ENCODE peak calls at places on chromosomes 5 and 9, in eight cellular contexts. C is mammary epithelial cell, W is psoas muscle, D is PC-3, R is HCT116, L is lung, X is thoracic aorta, J is left ventricle myocardium inferior. K is an unnamed sample.

GRCh38 chr5:164119806-164120440 is 614.5 kb downstream of the MAT2B start:
- DNase-seq in D (no peak), L (no peak), R (no peak), J (no peak), W (no peak), C (peak; percentile 55), X (no peak), K (no peak)

GRCh38 chr5:127634007-127634406 is 14.9 kb upstream of the CTXN3 start:
- DNase-seq in W (no peak), R (no peak), C (no peak), L (no peak), D (no peak), X (no peak), J (no peak), K (no peak)

GRCh38 chr5:174910245-174910737 is 185.9 kb downstream of the MSX2 start:
- DNase-seq in L (peak; percentile 59), R (peak; percentile 49), W (peak; percentile 71), C (peak; percentile 17), J (peak; percentile 61), D (peak; percentile 65), X (no peak), K (peak; percentile 33)

GRCh38 chr9:97555164-97555563 is 53.7 kb downstream of the TMOD1 start:
- DNase-seq in J (peak; percentile 71), L (no peak), D (no peak), X (peak; percentile 53), C (no peak), W (peak; percentile 80), R (no peak), K (peak; percentile 92)

GRCh38 chr5:156762656-156763055 is 87.4 kb upstream of the PPP1R2B start:
- DNase-seq in C (no peak), W (no peak), L (no peak), X (no peak), J (no peak), D (no peak), R (no peak), K (no peak)

GRCh38 chr9:120917989-120918630 is 8.5 kb downstream of the TRAF1 start:
- DNase-seq in W (no peak), J (peak; percentile 2), D (no peak), X (no peak), L (no peak), C (no peak), R (no peak), K (no peak)

GRCh38 chr5:53335115-53335514 is 145.3 kb upstream of the FST start:
- DNase-seq in C (peak; percentile 50), L (no peak), J (no peak), W (no peak), R (no peak), X (no peak), D (peak; percentile 48), K (no peak)

GRCh38 chr9:130172161-130172857 is at the start of gene NCS1:
- DNase-seq in W (peak; percentile 83), X (no peak), R (peak; percentile 21), J (peak; percentile 79), D (peak; percentile 38), L (peak; percentile 65), C (peak; percentile 51), K (peak; percentile 91)

GRCh38 chr9:33293782-33294181 is 3.5 kb downstream of the NFX1 start:
- DNase-seq in R (no peak), J (no peak), L (no peak), X (no peak), D (no peak), C (no peak), W (no peak), K (no peak)

GRCh38 chr5:140549237-140550144 is 2.0 kb downstream of the EIF4EBP3 start:
- DNase-seq in C (no peak), L (peak; percentile 74), J (no peak), W (peak; percentile 75), R (no peak), D (no peak), X (no peak), K (peak; percentile 56)

GRCh38 chr5:59725393-59725768 is 168.1 kb downstream of the PDE4D start:
- DNase-seq in D (peak; percentile 4), C (no peak), L (no peak), X (no peak), R (no peak), J (no peak), W (no peak), K (no peak)

GRCh38 chr5:33890633-33891032 is 1.2 kb downstream of the ADAMTS12 start:
- DNase-seq in C (peak; percentile 36), J (no peak), L (no peak), X (no peak), R (no peak), W (no peak), D (no peak), K (no peak)
- H3K4me3 ChIP-seq in C (no peak overlapping the region), J (peak overlapping the region; percentile 66), L (no peak overlapping the region), X (peak overlapping the region; percentile 70), R (no peak overlapping the region), W (peak overlapping the region; percentile 51), D (no peak overlapping the region), K (peak overlapping the region; percentile 2)

GRCh38 chr5:2856206-2856605 is 104.7 kb upstream of the IRX2 start:
- DNase-seq in X (no peak), W (no peak), L (no peak), D (no peak), J (no peak), C (no peak), R (no peak), K (no peak)
- H3K27ac ChIP-seq in X (no peak overlapping the region), W (no peak overlapping the region), L (no peak overlapping the region), D (no peak overlapping the region), J (no peak overlapping the region), C (no peak overlapping the region), R (no peak overlapping the region), K (no peak overlapping the region)

DNA sequence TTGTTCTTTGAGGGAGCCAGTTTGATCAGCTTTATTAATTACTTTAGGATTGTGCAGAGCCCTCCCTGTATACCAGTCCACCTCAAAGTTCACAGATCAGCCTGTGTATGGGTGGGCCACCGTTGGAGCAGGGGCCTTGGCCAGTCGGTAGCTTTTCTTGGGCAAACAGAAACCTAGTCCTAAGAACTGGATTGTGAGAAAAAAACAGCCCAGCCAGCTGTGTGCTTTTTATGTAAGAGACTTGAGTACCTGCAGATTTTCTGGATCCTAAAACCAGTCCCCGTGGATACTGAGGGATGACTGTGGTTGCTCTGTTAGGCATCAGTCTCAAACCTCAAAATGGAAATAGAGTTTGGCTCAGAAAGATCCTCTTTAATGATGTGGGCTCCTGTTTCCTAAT is 24.8 kb upstream of the ROPN1L start:
- DNase-seq in W (no peak), L (no peak), C (no peak), D (no peak), X (no peak), R (no peak), J (no peak), K (no peak)
- H3K36me3 ChIP-seq in W (peaks cover 13% of the 10 kb centered on the region), L (peaks cover 37% of the 10 kb centered on the region), C (peaks cover 44% of the 10 kb centered on the region), D (peaks cover 93% of the 10 kb centered on the region), X (peaks cover 60% of the 10 kb centered on the region), R (peaks cover 66% of the 10 kb centered on the region), J (peaks cover 100% of the 10 kb centered on the region), K (peaks cover 66% of the 10 kb centered on the region)

DNA sequence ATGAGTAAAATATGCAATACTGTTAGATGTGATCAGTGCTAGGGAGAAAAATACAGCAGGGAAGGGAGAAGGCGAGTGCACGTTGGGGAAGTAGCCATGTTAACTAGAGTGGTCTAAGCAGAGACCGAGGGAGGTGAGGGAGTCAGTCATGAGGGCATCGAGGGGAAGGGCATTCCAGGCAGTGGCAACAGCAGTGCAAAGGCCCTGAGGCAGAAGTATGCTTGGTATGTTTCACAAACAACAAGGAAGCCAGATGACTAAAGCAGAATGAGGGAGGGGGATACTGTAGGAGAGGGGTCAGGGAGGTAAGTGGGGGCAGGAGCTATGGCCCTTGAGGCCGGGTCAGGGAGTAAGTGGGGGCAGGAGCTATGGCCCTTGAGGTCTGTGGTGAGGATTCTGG is 123.3 kb upstream of the BOD1 start:
- DNase-seq in X (no peak), L (no peak), W (no peak), J (no peak), R (no peak), D (no peak), C (no peak), K (no peak)
- H3K4me3 ChIP-seq in X (no peak overlapping the region), L (no peak overlapping the region), W (no peak overlapping the region), J (no peak overlapping the region), R (no peak overlapping the region), D (no peak overlapping the region), C (no peak overlapping the region), K (no peak overlapping the region)

GRCh38 chr5:1476181-1476966 is 31.1 kb upstream of the SLC6A3 start:
- DNase-seq in C (no peak), W (no peak), R (no peak), X (no peak), L (no peak), D (no peak), J (peak; percentile 14), K (peak; percentile 20)
- H3K27ac ChIP-seq in C (no peak overlapping the region), W (no peak overlapping the region), R (no peak overlapping the region), X (no peak overlapping the region), L (no peak overlapping the region), D (no peak overlapping the region), J (no peak overlapping the region), K (no peak overlapping the region)

DNA sequence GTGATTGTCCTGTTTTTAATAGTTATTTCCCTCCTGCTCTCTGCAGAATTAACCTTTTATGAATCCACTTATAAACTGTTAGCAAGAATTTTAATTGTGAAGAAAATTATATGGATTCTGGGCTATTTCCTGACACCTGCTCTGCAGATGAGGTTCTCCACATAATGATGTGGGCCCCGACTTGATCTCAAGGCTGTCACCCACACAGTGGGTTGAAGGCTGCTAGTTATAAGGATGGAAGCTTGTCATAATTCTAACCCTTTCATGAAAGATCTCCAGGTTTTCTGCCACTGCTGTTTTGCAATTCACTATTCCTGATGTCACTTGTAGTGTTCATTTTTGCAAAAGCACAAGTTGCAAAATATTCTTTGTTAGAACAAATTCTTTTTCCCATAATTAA is 69.1 kb upstream of the MAN2A1 start:
- DNase-seq in D (no peak), C (no peak), W (no peak), L (no peak), X (no peak), R (no peak), J (no peak), K (no peak)
- H3K36me3 ChIP-seq in D (no peaks in the 10 kb centered on the region), C (no peaks in the 10 kb centered on the region), W (no peaks in the 10 kb centered on the region), L (no peaks in the 10 kb centered on the region), X (no peaks in the 10 kb centered on the region), R (no peaks in the 10 kb centered on the region), J (no peaks in the 10 kb centered on the region), K (no peaks in the 10 kb centered on the region)

K was measured in tibial artery.